ENCODE peak calls at places on chromosomes 5 and 9, in four cellular contexts. One of them, this sample, is unnamed.
A peak's percentile ranks its signal among the peaks of the same experiment; 100 is the strongest.

GRCh38 chr5:96562614-96563013 is 99.6 kb upstream of the CAST start:
- DNase-seq in cardiac muscle cell: no peak
- DNase-seq in brain microvascular endothelial cell: peak; percentile 77
- DNase-seq in upper lobe of right lung: no peak
- DNase-seq in this sample: no peak

GRCh38 chr9:93096131-93096802 is at the start of gene CARD19:
- DNase-seq in brain microvascular endothelial cell: no peak
- DNase-seq in cardiac muscle cell: no peak
- DNase-seq in upper lobe of right lung: peak; percentile 87
- DNase-seq in this sample: peak; percentile 25

GRCh38 chr5:145825751-145826180 is 9.4 kb downstream of the PRELID2 start:
- DNase-seq in upper lobe of right lung: no peak
- DNase-seq in cardiac muscle cell: peak; percentile 61
- DNase-seq in brain microvascular endothelial cell: no peak
- DNase-seq in this sample: peak; percentile 56

GRCh38 chr5:137190441-137190840 is 308.7 kb downstream of the SPOCK1 start:
- DNase-seq in brain microvascular endothelial cell: no peak
- DNase-seq in upper lobe of right lung: no peak
- DNase-seq in cardiac muscle cell: no peak
- DNase-seq in this sample: peak; percentile 49

GRCh38 chr5:23704176-23704855 is 196.9 kb downstream of the PRDM9 start:
- DNase-seq in cardiac muscle cell: no peak
- DNase-seq in upper lobe of right lung: no peak
- DNase-seq in brain microvascular endothelial cell: no peak
- DNase-seq in this sample: peak; percentile 73

GRCh38 chr5:164504141-164504772 is 998.8 kb downstream of the MAT2B start:
- DNase-seq in brain microvascular endothelial cell: peak; percentile 30
- DNase-seq in cardiac muscle cell: peak; percentile 70
- DNase-seq in upper lobe of right lung: no peak
- DNase-seq in this sample: peak; percentile 41

GRCh38 chr5:169581580-169582227 is 1.9 kb upstream of the SPDL1 start:
- DNase-seq in brain microvascular endothelial cell: peak; percentile 73
- DNase-seq in upper lobe of right lung: no peak
- DNase-seq in cardiac muscle cell: peak; percentile 71
- DNase-seq in this sample: peak; percentile 66

GRCh38 chr5:177389368-177390169 is 5.3 kb downstream of the SLC34A1 start:
- DNase-seq in upper lobe of right lung: no peak
- DNase-seq in cardiac muscle cell: no peak
- DNase-seq in brain microvascular endothelial cell: peak; percentile 91
- DNase-seq in this sample: peak; percentile 97

GRCh38 chr9:108331596-108331995 is 524.2 kb downstream of the ACTL7B start:
- DNase-seq in cardiac muscle cell: no peak
- DNase-seq in upper lobe of right lung: no peak
- DNase-seq in brain microvascular endothelial cell: no peak
- DNase-seq in this sample: peak; percentile 55

GRCh38 chr5:35246928-35247644 is 16.8 kb upstream of the PRLR start:
- DNase-seq in upper lobe of right lung: no peak
- DNase-seq in brain microvascular endothelial cell: no peak
- DNase-seq in cardiac muscle cell: no peak
- DNase-seq in this sample: no peak

GRCh38 chr9:7536310-7536939 is 263.2 kb downstream of the DMAC1 start:
- DNase-seq in upper lobe of right lung: no peak
- DNase-seq in cardiac muscle cell: peak; percentile 76
- DNase-seq in brain microvascular endothelial cell: peak; percentile 8
- DNase-seq in this sample: peak; percentile 55

GRCh38 chr9:89802809-89803355 is 198.1 kb downstream of the GADD45G start:
- DNase-seq in cardiac muscle cell: no peak
- DNase-seq in upper lobe of right lung: no peak
- DNase-seq in brain microvascular endothelial cell: peak; percentile 7
- DNase-seq in this sample: peak; percentile 15

GRCh38 chr5:177503351-177504085 is 6.1 kb downstream of the DOK3 start:
- DNase-seq in cardiac muscle cell: no peak
- DNase-seq in upper lobe of right lung: no peak
- DNase-seq in brain microvascular endothelial cell: no peak
- DNase-seq in this sample: no peak

GRCh38 chr9:91771027-91771426 is 179.0 kb downstream of the ROR2 start:
- DNase-seq in upper lobe of right lung: no peak
- DNase-seq in cardiac muscle cell: peak; percentile 56
- DNase-seq in brain microvascular endothelial cell: peak; percentile 92
- DNase-seq in this sample: peak; percentile 63

GRCh38 chr9:129333613-129333960 is 155.5 kb upstream of the IER5L start:
- DNase-seq in cardiac muscle cell: no peak
- DNase-seq in brain microvascular endothelial cell: no peak
- DNase-seq in upper lobe of right lung: no peak
- DNase-seq in this sample: no peak

GRCh38 chr9:93230185-93230584 is 46.2 kb downstream of the WNK2 start:
- DNase-seq in brain microvascular endothelial cell: no peak
- DNase-seq in cardiac muscle cell: no peak
- DNase-seq in upper lobe of right lung: no peak
- DNase-seq in this sample: no peak

GRCh38 chr9:132989014-132989310 is 10.5 kb downstream of the GFI1B start:
- DNase-seq in upper lobe of right lung: no peak
- DNase-seq in cardiac muscle cell: no peak
- DNase-seq in brain microvascular endothelial cell: no peak
- DNase-seq in this sample: no peak

GRCh38 chr5:174312641-174313040 is 267.1 kb downstream of the NSG2 start:
- DNase-seq in cardiac muscle cell: no peak
- DNase-seq in brain microvascular endothelial cell: no peak
- DNase-seq in upper lobe of right lung: peak; percentile 46
- DNase-seq in this sample: no peak

GRCh38 chr9:100307061-100307460 is 45.7 kb downstream of the TEX10 start:
- DNase-seq in upper lobe of right lung: no peak
- DNase-seq in cardiac muscle cell: no peak
- DNase-seq in brain microvascular endothelial cell: no peak
- DNase-seq in this sample: no peak

GRCh38 chr5:56111404-56111781 is 116.6 kb upstream of the IL6ST start:
- DNase-seq in cardiac muscle cell: no peak
- DNase-seq in upper lobe of right lung: no peak
- DNase-seq in brain microvascular endothelial cell: no peak
- DNase-seq in this sample: no peak

GRCh38 chr5:9284781-9285307 is 261.0 kb downstream of the SEMA5A start:
- DNase-seq in upper lobe of right lung: no peak
- DNase-seq in brain microvascular endothelial cell: peak; percentile 33
- DNase-seq in cardiac muscle cell: peak; percentile 29
- DNase-seq in this sample: no peak

GRCh38 chr5:138974227-138975063 is 99.3 kb upstream of the LRRTM2 start:
- DNase-seq in brain microvascular endothelial cell: peak; percentile 25
- DNase-seq in cardiac muscle cell: peak; percentile 90
- DNase-seq in upper lobe of right lung: no peak
- DNase-seq in this sample: peak; percentile 44

GRCh38 chr5:176814313-176814685 is 3.9 kb downstream of the UNC5A start:
- DNase-seq in brain microvascular endothelial cell: no peak
- DNase-seq in cardiac muscle cell: no peak
- DNase-seq in upper lobe of right lung: no peak
- DNase-seq in this sample: no peak

GRCh38 chr5:56746553-56746952 is 68.8 kb upstream of the MAP3K1 start:
- DNase-seq in upper lobe of right lung: no peak
- DNase-seq in brain microvascular endothelial cell: no peak
- DNase-seq in cardiac muscle cell: no peak
- DNase-seq in this sample: no peak

GRCh38 chr9:21135736-21136135 is 5.9 kb downstream of the IFNW1 start:
- DNase-seq in cardiac muscle cell: no peak
- DNase-seq in upper lobe of right lung: no peak
- DNase-seq in brain microvascular endothelial cell: no peak
- DNase-seq in this sample: no peak

GRCh38 chr9:21144620-21145019 is 3.0 kb upstream of the IFNW1 start:
- DNase-seq in upper lobe of right lung: no peak
- DNase-seq in cardiac muscle cell: no peak
- DNase-seq in brain microvascular endothelial cell: no peak
- DNase-seq in this sample: no peak

GRCh38 chr9:21137020-21137419 is 4.6 kb downstream of the IFNW1 start:
- DNase-seq in upper lobe of right lung: no peak
- DNase-seq in cardiac muscle cell: no peak
- DNase-seq in brain microvascular endothelial cell: no peak
- DNase-seq in this sample: no peak

GRCh38 chr9:21141427-21141882 is at the start of gene IFNW1:
- DNase-seq in cardiac muscle cell: no peak
- DNase-seq in upper lobe of right lung: no peak
- DNase-seq in brain microvascular endothelial cell: no peak
- DNase-seq in this sample: no peak
- TF ChIP-seq CTCF in cardiac muscle cell: peak; percentile 11
- TF ChIP-seq CTCF in upper lobe of right lung: no peak
- TF ChIP-seq CTCF in brain microvascular endothelial cell: peak; percentile 56
- TF ChIP-seq CTCF in this sample: peak; percentile 17

DNA sequence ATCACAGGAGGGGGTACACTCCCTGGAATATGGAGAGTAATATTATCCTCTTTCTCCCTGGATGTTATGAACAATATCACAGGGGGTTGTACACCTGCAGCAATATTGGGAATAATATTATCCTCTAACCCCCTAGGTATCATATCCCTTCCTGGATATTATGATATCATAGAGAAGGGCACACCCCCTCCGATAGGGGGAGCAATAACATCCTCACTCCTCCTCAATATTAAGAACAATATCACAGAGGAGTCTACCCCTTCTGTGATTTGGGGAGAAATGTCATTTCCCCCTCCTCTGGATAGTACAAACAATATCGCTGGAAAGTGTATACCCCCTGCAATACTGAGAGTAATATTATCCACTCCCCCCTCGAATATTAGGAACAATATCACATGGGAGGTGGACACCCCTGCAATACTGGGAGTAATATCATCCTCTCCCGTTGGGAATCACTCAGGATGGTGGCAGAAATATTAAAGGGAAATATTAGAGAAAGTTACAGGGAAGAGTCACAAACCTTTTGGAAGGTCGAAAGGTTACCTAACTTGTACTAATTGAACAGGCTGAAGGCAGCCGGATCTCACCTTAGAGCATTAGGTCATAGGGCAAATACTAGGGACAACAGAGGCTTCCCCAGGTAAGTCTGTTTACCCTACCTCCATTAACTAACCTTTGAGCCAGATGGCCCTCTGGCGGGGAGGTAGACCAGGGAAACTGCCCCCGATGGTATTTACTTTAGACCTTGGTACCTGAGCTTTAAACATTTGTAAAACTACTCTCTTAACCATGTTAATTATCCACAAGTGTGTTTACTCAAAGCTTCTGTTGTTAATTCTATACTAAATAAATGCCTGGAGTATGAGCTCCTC is 57.5 kb upstream of the FREM1 start:
- DNase-seq in brain microvascular endothelial cell: no peak
- DNase-seq in upper lobe of right lung: no peak
- DNase-seq in cardiac muscle cell: no peak
- DNase-seq in this sample: no peak
- H3K36me3 ChIP-seq in brain microvascular endothelial cell: no peaks in the 10 kb centered on the region
- H3K36me3 ChIP-seq in upper lobe of right lung: no peaks in the 10 kb centered on the region
- H3K36me3 ChIP-seq in cardiac muscle cell: no peaks in the 10 kb centered on the region
- H3K36me3 ChIP-seq in this sample: no peaks in the 10 kb centered on the region

DNA sequence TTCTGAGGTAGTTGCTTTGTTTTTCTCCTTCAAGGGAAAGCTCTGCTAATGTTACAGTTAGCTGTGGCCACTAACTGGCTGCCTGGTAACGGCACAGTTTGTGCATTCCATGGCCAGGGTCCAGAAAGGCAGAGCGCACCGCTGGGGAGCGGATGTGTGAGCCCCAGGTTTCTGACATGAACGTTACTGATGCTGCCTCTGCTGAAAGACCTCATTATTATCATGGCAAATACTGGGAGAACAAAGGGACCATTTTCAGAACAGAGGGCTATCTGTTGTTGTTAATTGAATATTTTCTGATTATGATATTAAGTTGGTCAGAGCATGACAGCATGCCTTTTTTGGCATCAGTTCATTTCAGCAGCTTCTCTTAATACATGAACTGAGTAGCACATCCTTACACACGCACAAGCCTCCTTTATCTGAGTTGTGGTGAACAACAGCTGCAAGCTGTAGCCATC is 134.1 kb downstream of the NUDT12 start:
- DNase-seq in cardiac muscle cell: no peak
- DNase-seq in brain microvascular endothelial cell: peak; percentile 90
- DNase-seq in upper lobe of right lung: no peak
- DNase-seq in this sample: no peak
- H3K4me3 ChIP-seq in cardiac muscle cell: no peak overlapping the region
- H3K4me3 ChIP-seq in brain microvascular endothelial cell: no peak overlapping the region
- H3K4me3 ChIP-seq in upper lobe of right lung: no peak overlapping the region
- H3K4me3 ChIP-seq in this sample: no peak overlapping the region

GRCh38 chr9:105447814-105448812 is at the start of gene FSD1L:
- DNase-seq in cardiac muscle cell: peak; percentile 97
- DNase-seq in upper lobe of right lung: peak; percentile 97
- DNase-seq in brain microvascular endothelial cell: peak; percentile 90
- DNase-seq in this sample: peak; percentile 85
- TF ChIP-seq CTCF in cardiac muscle cell: peak; percentile 45
- TF ChIP-seq CTCF in upper lobe of right lung: peak; percentile 34
- TF ChIP-seq CTCF in brain microvascular endothelial cell: peak; percentile 16
- TF ChIP-seq CTCF in this sample: peak; percentile 57

GRCh38 chr9:113275147-113276131 is at the start of the genes CDC26 and PRPF4:
- DNase-seq in upper lobe of right lung: peak; percentile 98
- DNase-seq in brain microvascular endothelial cell: peak; percentile 98
- DNase-seq in cardiac muscle cell: peak; percentile 99
- DNase-seq in this sample: peak; percentile 93

GRCh38 chr9:113278840-113279239 is 3.4 kb downstream of the PRPF4 start:
- DNase-seq in brain microvascular endothelial cell: no peak
- DNase-seq in cardiac muscle cell: no peak
- DNase-seq in upper lobe of right lung: no peak
- DNase-seq in this sample: no peak

DNA sequence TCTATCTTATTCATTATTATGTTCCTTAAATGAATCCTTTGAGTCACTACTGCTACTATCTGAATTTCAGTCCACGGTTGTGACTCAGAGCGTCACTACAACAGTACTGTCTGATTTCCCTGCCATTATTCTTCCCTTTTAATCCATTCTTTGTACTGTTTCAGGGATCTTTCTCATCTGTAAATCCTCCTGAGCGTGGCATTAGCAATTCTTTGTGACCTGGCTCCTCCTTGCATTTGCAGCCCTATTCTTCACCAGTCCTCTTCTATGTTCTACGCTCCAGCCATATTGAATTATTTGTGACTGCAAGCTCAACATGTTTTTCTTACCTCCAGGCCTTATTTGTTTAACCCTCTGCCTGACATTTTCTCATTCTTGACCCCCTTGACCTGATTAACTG is 5.9 kb downstream of the PRPF4 start:
- DNase-seq in brain microvascular endothelial cell: no peak
- DNase-seq in upper lobe of right lung: no peak
- DNase-seq in cardiac muscle cell: no peak
- DNase-seq in this sample: no peak
- H3K36me3 ChIP-seq in brain microvascular endothelial cell: peaks cover 65% of the 10 kb centered on the region
- H3K36me3 ChIP-seq in upper lobe of right lung: peaks cover 92% of the 10 kb centered on the region
- H3K36me3 ChIP-seq in cardiac muscle cell: peaks cover 70% of the 10 kb centered on the region
- H3K36me3 ChIP-seq in this sample: peaks cover 20% of the 10 kb centered on the region

DNA sequence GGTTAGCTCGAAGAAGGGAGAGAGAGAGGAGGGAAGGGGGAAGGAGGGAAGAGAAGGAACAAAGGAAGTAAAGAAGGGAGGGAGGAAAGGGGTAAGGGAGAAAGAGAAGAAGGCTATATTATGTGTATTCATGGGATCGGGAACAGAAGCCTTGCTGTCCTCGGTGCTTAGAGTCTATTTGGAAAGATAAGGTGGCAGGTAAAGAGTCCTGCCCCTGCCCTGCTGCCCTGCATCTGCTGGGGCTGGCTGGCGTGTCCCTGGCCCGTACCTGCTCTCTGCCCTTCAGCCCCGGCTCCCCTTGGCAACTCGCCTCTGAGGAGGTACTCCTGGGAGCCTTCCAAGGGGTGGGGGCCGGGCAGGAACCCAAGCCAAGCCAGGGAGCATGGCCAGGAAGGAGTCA is 36.8 kb downstream of the PCDH1 start:
- DNase-seq in upper lobe of right lung: peak; percentile 88
- DNase-seq in brain microvascular endothelial cell: no peak
- DNase-seq in cardiac muscle cell: no peak
- DNase-seq in this sample: no peak
- H3K4me3 ChIP-seq in upper lobe of right lung: no peak overlapping the region
- H3K4me3 ChIP-seq in brain microvascular endothelial cell: no peak overlapping the region
- H3K4me3 ChIP-seq in cardiac muscle cell: no peak overlapping the region
- H3K4me3 ChIP-seq in this sample: no peak overlapping the region

GRCh38 chr5:101590384-101590783 is 687.3 kb upstream of the ST8SIA4 start:
- DNase-seq in upper lobe of right lung: no peak
- DNase-seq in cardiac muscle cell: no peak
- DNase-seq in brain microvascular endothelial cell: no peak
- DNase-seq in this sample: peak; percentile 11
- TF ChIP-seq CTCF in upper lobe of right lung: peak; percentile 27
- TF ChIP-seq CTCF in cardiac muscle cell: no peak
- TF ChIP-seq CTCF in brain microvascular endothelial cell: peak; percentile 29
- TF ChIP-seq CTCF in this sample: peak; percentile 40

This sample was measured in bronchial epithelial cell.